ENCODE peak calls at places on chromosomes 11 and 22, in nine cellular contexts. One of them, this sample, is unnamed.

GRCh38 chr22:43897751-43898261 is 6.0 kb upstream of the PNPLA5 start:
- DNase-seq in activated B cell treated with CpG ODN at 0.5 μM for 24 hours: no peak
- DNase-seq in foreskin fibroblast: no peak
- DNase-seq in CD8-positive, alpha-beta T cell: no peak
- DNase-seq in psoas muscle: no peak
- DNase-seq in cardiac fibroblast: peak; percentile 56
- DNase-seq in epithelial cell of esophagus: peak; percentile 85
- DNase-seq in Caco-2: no peak
- DNase-seq in H9: no peak
- DNase-seq in this sample: no peak

GRCh38 chr22:48340191-48340590 is 1487.5 kb downstream of the BRD1 start:
- DNase-seq in activated B cell treated with CpG ODN at 0.5 μM for 24 hours: no peak
- DNase-seq in foreskin fibroblast: no peak
- DNase-seq in CD8-positive, alpha-beta T cell: no peak
- DNase-seq in psoas muscle: no peak
- DNase-seq in cardiac fibroblast: no peak
- DNase-seq in epithelial cell of esophagus: no peak
- DNase-seq in Caco-2: no peak
- DNase-seq in H9: no peak
- DNase-seq in this sample: no peak

GRCh38 chr11:1237128-1237580 is 14.3 kb downstream of the MUC5B start:
- DNase-seq in activated B cell treated with CpG ODN at 0.5 μM for 24 hours: no peak
- DNase-seq in foreskin fibroblast: no peak
- DNase-seq in CD8-positive, alpha-beta T cell: no peak
- DNase-seq in psoas muscle: no peak
- DNase-seq in cardiac fibroblast: no peak
- DNase-seq in epithelial cell of esophagus: no peak
- DNase-seq in Caco-2: no peak
- DNase-seq in H9: no peak
- DNase-seq in this sample: no peak

GRCh38 chr11:2867722-2868548 is 17.6 kb downstream of the CDKN1C start:
- DNase-seq in activated B cell treated with CpG ODN at 0.5 μM for 24 hours: no peak
- DNase-seq in foreskin fibroblast: no peak
- DNase-seq in CD8-positive, alpha-beta T cell: no peak
- DNase-seq in psoas muscle: no peak
- DNase-seq in cardiac fibroblast: no peak
- DNase-seq in epithelial cell of esophagus: no peak
- DNase-seq in Caco-2: no peak
- DNase-seq in H9: no peak
- DNase-seq in this sample: no peak

GRCh38 chr11:104967493-104968364 is 645 bp downstream of the CASP4 start:
- DNase-seq in activated B cell treated with CpG ODN at 0.5 μM for 24 hours: no peak
- DNase-seq in foreskin fibroblast: no peak
- DNase-seq in CD8-positive, alpha-beta T cell: no peak
- DNase-seq in psoas muscle: no peak
- DNase-seq in cardiac fibroblast: peak; percentile 45
- DNase-seq in epithelial cell of esophagus: peak; percentile 58
- DNase-seq in Caco-2: no peak
- DNase-seq in H9: no peak
- DNase-seq in this sample: no peak

GRCh38 chr11:117919326-117920275 is 9.6 kb downstream of the TMPRSS13 start:
- DNase-seq in activated B cell treated with CpG ODN at 0.5 μM for 24 hours: no peak
- DNase-seq in foreskin fibroblast: no peak
- DNase-seq in CD8-positive, alpha-beta T cell: no peak
- DNase-seq in psoas muscle: no peak
- DNase-seq in cardiac fibroblast: no peak
- DNase-seq in epithelial cell of esophagus: peak; percentile 32
- DNase-seq in Caco-2: no peak
- DNase-seq in H9: no peak
- DNase-seq in this sample: no peak

GRCh38 chr22:38271927-38272372 is 860 bp downstream of the TMEM184B start:
- DNase-seq in activated B cell treated with CpG ODN at 0.5 μM for 24 hours: no peak
- DNase-seq in foreskin fibroblast: no peak
- DNase-seq in CD8-positive, alpha-beta T cell: no peak
- DNase-seq in psoas muscle: no peak
- DNase-seq in cardiac fibroblast: no peak
- DNase-seq in epithelial cell of esophagus: peak; percentile 56
- DNase-seq in Caco-2: no peak
- DNase-seq in H9: peak; percentile 60
- DNase-seq in this sample: no peak

GRCh38 chr11:3091846-3092602 is 34.8 kb upstream of the CARS1 start:
- DNase-seq in activated B cell treated with CpG ODN at 0.5 μM for 24 hours: peak; percentile 73
- DNase-seq in foreskin fibroblast: no peak
- DNase-seq in CD8-positive, alpha-beta T cell: peak; percentile 75
- DNase-seq in psoas muscle: peak; percentile 66
- DNase-seq in cardiac fibroblast: peak; percentile 66
- DNase-seq in epithelial cell of esophagus: peak; percentile 86
- DNase-seq in Caco-2: peak; percentile 92
- DNase-seq in H9: peak; percentile 97
- DNase-seq in this sample: peak; percentile 18

GRCh38 chr11:32485733-32486132 is 50.4 kb upstream of the WT1 start:
- DNase-seq in activated B cell treated with CpG ODN at 0.5 μM for 24 hours: no peak
- DNase-seq in foreskin fibroblast: no peak
- DNase-seq in CD8-positive, alpha-beta T cell: no peak
- DNase-seq in psoas muscle: no peak
- DNase-seq in cardiac fibroblast: no peak
- DNase-seq in epithelial cell of esophagus: no peak
- DNase-seq in Caco-2: no peak
- DNase-seq in H9: no peak
- DNase-seq in this sample: no peak

GRCh38 chr11:73379189-73379880 is 3.1 kb downstream of the RELT start:
- DNase-seq in activated B cell treated with CpG ODN at 0.5 μM for 24 hours: no peak
- DNase-seq in foreskin fibroblast: no peak
- DNase-seq in CD8-positive, alpha-beta T cell: no peak
- DNase-seq in psoas muscle: peak; percentile 63
- DNase-seq in cardiac fibroblast: no peak
- DNase-seq in epithelial cell of esophagus: no peak
- DNase-seq in Caco-2: no peak
- DNase-seq in H9: no peak
- DNase-seq in this sample: no peak

GRCh38 chr11:102647430-102647829 is 22.3 kb upstream of the MMP20 start:
- DNase-seq in activated B cell treated with CpG ODN at 0.5 μM for 24 hours: no peak
- DNase-seq in foreskin fibroblast: peak; percentile 21
- DNase-seq in CD8-positive, alpha-beta T cell: no peak
- DNase-seq in psoas muscle: no peak
- DNase-seq in cardiac fibroblast: peak; percentile 8
- DNase-seq in epithelial cell of esophagus: no peak
- DNase-seq in Caco-2: no peak
- DNase-seq in H9: no peak
- DNase-seq in this sample: no peak

GRCh38 chr11:44684886-44685285 is 41.9 kb upstream of the TSPAN18 start:
- DNase-seq in activated B cell treated with CpG ODN at 0.5 μM for 24 hours: no peak
- DNase-seq in foreskin fibroblast: no peak
- DNase-seq in CD8-positive, alpha-beta T cell: no peak
- DNase-seq in psoas muscle: no peak
- DNase-seq in cardiac fibroblast: no peak
- DNase-seq in epithelial cell of esophagus: no peak
- DNase-seq in Caco-2: no peak
- DNase-seq in H9: no peak
- DNase-seq in this sample: no peak

GRCh38 chr11:26741036-26741435 is 19.2 kb upstream of the SLC5A12 start:
- DNase-seq in activated B cell treated with CpG ODN at 0.5 μM for 24 hours: no peak
- DNase-seq in foreskin fibroblast: peak; percentile 77
- DNase-seq in CD8-positive, alpha-beta T cell: no peak
- DNase-seq in psoas muscle: no peak
- DNase-seq in cardiac fibroblast: peak; percentile 83
- DNase-seq in epithelial cell of esophagus: no peak
- DNase-seq in Caco-2: no peak
- DNase-seq in H9: no peak
- DNase-seq in this sample: peak; percentile 5

GRCh38 chr11:122033631-122034030 is 82.4 kb downstream of the BLID start:
- DNase-seq in activated B cell treated with CpG ODN at 0.5 μM for 24 hours: no peak
- DNase-seq in foreskin fibroblast: no peak
- DNase-seq in CD8-positive, alpha-beta T cell: no peak
- DNase-seq in psoas muscle: no peak
- DNase-seq in cardiac fibroblast: no peak
- DNase-seq in epithelial cell of esophagus: no peak
- DNase-seq in Caco-2: no peak
- DNase-seq in H9: no peak
- DNase-seq in this sample: no peak

DNA sequence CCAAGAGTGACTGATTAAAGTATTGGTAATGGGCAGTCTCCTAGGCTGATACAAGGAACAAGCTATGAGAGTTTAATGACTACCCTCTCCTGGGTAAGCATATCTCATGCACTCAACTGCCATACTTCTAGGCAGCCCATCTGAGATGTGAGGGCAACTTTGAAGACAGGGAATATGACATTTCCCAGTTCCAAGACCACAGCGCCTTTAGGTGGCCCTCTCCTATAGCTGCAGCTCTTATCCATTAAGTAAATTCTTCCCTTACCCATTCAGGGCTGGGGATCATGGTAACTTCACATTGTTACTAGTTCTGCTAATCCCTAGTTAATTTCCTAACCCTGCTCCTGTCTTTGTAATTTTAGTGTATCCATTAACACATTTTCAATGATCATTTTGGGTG is 157.3 kb upstream of the CTSC start:
- DNase-seq in activated B cell treated with CpG ODN at 0.5 μM for 24 hours: no peak
- DNase-seq in foreskin fibroblast: no peak
- DNase-seq in CD8-positive, alpha-beta T cell: no peak
- DNase-seq in psoas muscle: no peak
- DNase-seq in cardiac fibroblast: no peak
- DNase-seq in epithelial cell of esophagus: no peak
- DNase-seq in Caco-2: no peak
- DNase-seq in H9: no peak
- DNase-seq in this sample: no peak
- TF ChIP-seq CTCF in activated B cell treated with CpG ODN at 0.5 μM for 24 hours: no peak
- TF ChIP-seq CTCF in foreskin fibroblast: no peak
- TF ChIP-seq CTCF in CD8-positive, alpha-beta T cell: no peak
- TF ChIP-seq CTCF in psoas muscle: no peak
- TF ChIP-seq CTCF in cardiac fibroblast: no peak
- TF ChIP-seq CTCF in epithelial cell of esophagus: no peak
- TF ChIP-seq CTCF in Caco-2: peak; percentile 11
- TF ChIP-seq CTCF in H9: peak; percentile 45
- TF ChIP-seq CTCF in this sample: no peak

DNA sequence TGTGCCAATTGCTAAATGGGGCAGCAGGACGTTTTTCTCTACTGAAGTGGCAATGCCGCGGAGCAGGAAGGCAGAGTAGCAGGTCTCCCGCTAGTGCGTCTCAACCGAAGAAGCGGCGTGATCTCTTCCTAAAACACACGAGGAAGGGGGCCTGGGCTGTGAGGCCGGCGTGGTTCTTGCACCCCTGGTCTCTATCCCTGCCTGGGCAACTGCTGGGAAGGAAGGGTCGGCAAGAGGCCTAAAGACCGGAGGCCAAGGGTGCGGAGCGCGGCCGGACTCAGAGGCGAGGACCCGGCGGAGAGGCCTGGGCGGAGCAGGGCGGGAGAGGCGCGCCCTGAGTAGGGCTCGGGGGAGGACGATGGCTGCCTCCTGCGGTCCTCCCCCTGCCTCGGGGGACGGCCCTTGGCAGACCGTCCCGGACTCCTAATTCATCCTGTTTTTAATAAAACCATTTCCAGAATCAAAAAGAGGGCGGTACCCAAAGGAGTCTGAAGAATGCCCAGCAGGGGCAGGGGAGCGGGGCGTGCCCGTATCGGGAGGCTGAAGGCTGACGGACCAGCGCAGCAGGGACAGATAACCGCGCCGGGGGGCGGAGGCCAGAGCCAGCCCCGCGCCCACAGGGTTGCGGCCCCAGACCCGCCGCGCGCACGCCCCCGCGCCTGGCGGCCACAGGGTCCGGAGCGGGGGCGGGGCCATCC is 559 bp upstream of the APLP2 start:
- DNase-seq in activated B cell treated with CpG ODN at 0.5 μM for 24 hours: no peak
- DNase-seq in foreskin fibroblast: peak; percentile 93
- DNase-seq in CD8-positive, alpha-beta T cell: peak; percentile 53
- DNase-seq in psoas muscle: peak; percentile 84
- DNase-seq in cardiac fibroblast: peak; percentile 91
- DNase-seq in epithelial cell of esophagus: peak; percentile 79
- DNase-seq in Caco-2: no peak
- DNase-seq in H9: peak; percentile 63
- DNase-seq in this sample: peak; percentile 84
- TF ChIP-seq CTCF in activated B cell treated with CpG ODN at 0.5 μM for 24 hours: no peak
- TF ChIP-seq CTCF in foreskin fibroblast: no peak
- TF ChIP-seq CTCF in CD8-positive, alpha-beta T cell: no peak
- TF ChIP-seq CTCF in psoas muscle: peak; percentile 27
- TF ChIP-seq CTCF in cardiac fibroblast: peak; percentile 20
- TF ChIP-seq CTCF in epithelial cell of esophagus: peak; percentile 21
- TF ChIP-seq CTCF in Caco-2: peak; percentile 14
- TF ChIP-seq CTCF in H9: peak; percentile 16
- TF ChIP-seq CTCF in this sample: no peak

DNA sequence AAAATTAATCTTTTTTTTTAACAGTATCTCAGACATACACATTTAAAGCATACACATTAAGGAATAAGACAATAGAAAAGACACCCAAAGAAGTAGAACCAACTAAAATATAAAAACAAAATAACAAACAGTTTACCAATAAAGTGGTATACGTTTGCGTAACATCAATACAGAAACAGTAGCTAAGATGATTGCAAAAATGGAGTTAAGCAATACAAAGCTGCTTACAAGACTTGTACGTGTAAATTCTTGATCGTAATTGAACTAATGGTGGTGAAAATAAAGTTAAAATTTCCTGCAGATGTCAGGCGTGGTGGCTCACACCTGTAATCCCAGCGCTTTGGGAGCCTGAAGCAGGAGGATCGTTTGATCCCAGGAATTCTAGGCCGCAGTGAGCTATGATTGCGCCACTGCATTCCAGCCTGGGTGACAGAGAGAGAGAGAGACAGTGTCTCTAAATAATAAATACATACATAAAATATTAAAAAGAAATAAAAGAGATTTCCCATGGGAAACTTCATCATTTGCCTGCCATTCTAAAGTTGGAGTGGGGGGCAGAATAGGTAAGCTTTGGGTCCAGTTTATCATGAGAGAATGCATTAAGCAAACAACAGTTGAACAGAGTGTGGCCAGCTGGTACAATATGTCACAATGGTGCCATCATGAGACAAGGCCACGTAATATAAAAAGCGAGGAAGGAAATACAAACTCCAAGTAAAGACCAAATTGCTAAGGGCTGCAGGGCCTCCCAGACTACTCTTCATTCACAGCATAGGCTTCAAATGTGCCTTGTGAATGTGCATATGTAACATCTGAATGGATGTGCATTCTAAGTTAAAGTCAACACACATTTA is 38.9 kb upstream of the EED start:
- DNase-seq in activated B cell treated with CpG ODN at 0.5 μM for 24 hours: no peak
- DNase-seq in foreskin fibroblast: no peak
- DNase-seq in CD8-positive, alpha-beta T cell: no peak
- DNase-seq in psoas muscle: no peak
- DNase-seq in cardiac fibroblast: peak; percentile 24
- DNase-seq in epithelial cell of esophagus: no peak
- DNase-seq in Caco-2: peak; percentile 30
- DNase-seq in H9: no peak
- DNase-seq in this sample: no peak
- TF ChIP-seq CTCF in activated B cell treated with CpG ODN at 0.5 μM for 24 hours: no peak
- TF ChIP-seq CTCF in foreskin fibroblast: no peak
- TF ChIP-seq CTCF in CD8-positive, alpha-beta T cell: no peak
- TF ChIP-seq CTCF in psoas muscle: no peak
- TF ChIP-seq CTCF in cardiac fibroblast: no peak
- TF ChIP-seq CTCF in epithelial cell of esophagus: no peak
- TF ChIP-seq CTCF in Caco-2: no peak
- TF ChIP-seq CTCF in H9: no peak
- TF ChIP-seq CTCF in this sample: no peak

DNA sequence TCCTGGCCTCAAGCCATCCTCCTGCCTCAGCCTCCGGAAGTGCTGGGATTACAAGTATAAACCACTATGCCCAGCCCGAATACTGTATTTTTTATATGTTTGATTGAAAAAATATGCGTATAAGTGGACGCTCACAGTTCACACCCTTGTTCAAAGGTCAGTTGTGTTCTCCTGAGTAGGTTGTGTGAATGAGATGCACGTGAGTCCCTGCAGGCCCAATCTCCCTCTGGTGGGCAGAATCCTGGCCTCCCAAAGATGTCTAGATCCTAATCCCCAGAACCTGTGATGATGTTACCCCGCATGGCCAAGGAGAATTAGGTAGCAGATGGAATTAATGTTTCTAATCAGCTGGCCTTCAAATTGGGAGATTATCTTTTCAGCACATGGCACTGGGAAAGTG is 41.9 kb downstream of the CTTN start:
- DNase-seq in activated B cell treated with CpG ODN at 0.5 μM for 24 hours: no peak
- DNase-seq in foreskin fibroblast: no peak
- DNase-seq in CD8-positive, alpha-beta T cell: no peak
- DNase-seq in psoas muscle: no peak
- DNase-seq in cardiac fibroblast: no peak
- DNase-seq in epithelial cell of esophagus: no peak
- DNase-seq in Caco-2: no peak
- DNase-seq in H9: no peak
- DNase-seq in this sample: no peak
- TF ChIP-seq CTCF in activated B cell treated with CpG ODN at 0.5 μM for 24 hours: no peak
- TF ChIP-seq CTCF in foreskin fibroblast: no peak
- TF ChIP-seq CTCF in CD8-positive, alpha-beta T cell: no peak
- TF ChIP-seq CTCF in psoas muscle: no peak
- TF ChIP-seq CTCF in cardiac fibroblast: no peak
- TF ChIP-seq CTCF in epithelial cell of esophagus: no peak
- TF ChIP-seq CTCF in Caco-2: peak; percentile 33
- TF ChIP-seq CTCF in H9: no peak
- TF ChIP-seq CTCF in this sample: no peak